ENCODE peak calls at places on chromosome 18, in five cellular contexts. F is GM12892, M is IMR-90, Q is K562, U is tibial nerve. H is an unnamed sample.

GRCh38 chr18:23099621-23100020 is 35.7 kb upstream of the CABLES1 start:
- DNase-seq in F (no peak), M (no peak), Q (no peak), U (no peak), H (no peak)

GRCh38 chr18:23136326-23137092 is 1.2 kb downstream of the CABLES1 start:
- DNase-seq in F (peak), M (no peak), Q (no peak), U (peak), H (no peak)

GRCh38 chr18:23627325-23627724 is 35.4 kb downstream of the ANKRD29 start:
- DNase-seq in F (no peak), M (peak), Q (no peak), U (no peak), H (peak)

GRCh38 chr18:59265246-59266018 is 7.8 kb downstream of the RAX start:
- DNase-seq in F (no peak), M (no peak), Q (peak), U (no peak), H (no peak)

GRCh38 chr18:59123588-59124369 is 15.9 kb upstream of the SEC11C start:
- DNase-seq in F (no peak), M (peak), Q (no peak), U (no peak), H (peak)

GRCh38 chr18:23277399-23277798 is 142.1 kb downstream of the CABLES1 start:
- DNase-seq in F (no peak), M (no peak), Q (no peak), U (no peak), H (no peak)

GRCh38 chr18:78884502-78884901 is 95.1 kb upstream of the SALL3 start:
- DNase-seq in F (no peak), M (no peak), Q (no peak), U (no peak), H (no peak)

GRCh38 chr18:77124452-77124922 is 8.1 kb downstream of the MBP start:
- DNase-seq in F (no peak), M (no peak), Q (no peak), U (no peak), H (no peak)

GRCh38 chr18:63979409-63979908 is 9.6 kb downstream of the SERPINB8 start:
- DNase-seq in F (no peak), M (peak), Q (peak), U (peak), H (no peak)

GRCh38 chr18:8662574-8663255 is 42.6 kb upstream of the MTCL1 start:
- DNase-seq in F (no peak), M (no peak), Q (no peak), U (no peak), H (no peak)

DNA sequence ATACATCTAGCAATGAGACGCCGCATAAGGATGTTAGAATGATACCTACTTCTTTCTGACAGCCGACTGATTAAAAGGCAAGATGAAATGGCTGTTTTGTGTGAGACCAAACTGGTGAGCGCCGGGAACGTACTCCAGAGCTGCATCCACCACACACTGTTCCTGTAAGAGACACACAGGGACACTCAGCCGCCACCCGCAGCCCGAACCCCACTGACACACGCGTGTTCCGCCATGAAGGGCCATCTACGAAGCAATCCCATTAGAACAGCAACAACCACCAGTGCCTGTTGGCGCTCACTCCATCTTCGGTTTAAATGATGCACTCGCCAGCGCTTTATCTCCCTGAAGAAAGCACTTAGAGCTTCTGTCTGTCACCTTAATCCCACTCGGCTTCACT is 162.3 kb downstream of the LAMA1 start:
- DNase-seq in F (no peak), M (no peak), Q (no peak), U (no peak), H (no peak)
- TF ChIP-seq POLR2A in F (no peak), M (no peak), Q (no peak), U (no peak), H (no peak)

GRCh38 chr18:31942999-31943894 is at the start of gene TRAPPC8:
- DNase-seq in F (peak), M (peak), Q (peak), U (peak), H (peak)
- TF ChIP-seq POLR2A in F (peak), M (peak), Q (peak), U (peak), H (peak)

GRCh38 chr18:66043009-66043408 is 292.2 kb downstream of the CDH7 start:
- DNase-seq in F (no peak), M (no peak), Q (no peak), U (no peak), H (no peak)

GRCh38 chr18:66048404-66048803 is 297.6 kb downstream of the CDH7 start:
- DNase-seq in F (no peak), M (no peak), Q (no peak), U (no peak), H (no peak)

GRCh38 chr18:66046025-66046602 is 295.3 kb downstream of the CDH7 start:
- DNase-seq in F (no peak), M (no peak), Q (no peak), U (no peak), H (no peak)
- TF ChIP-seq POLR2A in F (no peak), M (no peak), Q (no peak), U (no peak), H (no peak)

GRCh38 chr18:55508637-55509036 is 79.4 kb downstream of the TCF4 start:
- DNase-seq in F (no peak), M (no peak), Q (no peak), U (no peak), H (no peak)

GRCh38 chr18:55510809-55511208 is 77.2 kb downstream of the TCF4 start:
- DNase-seq in F (no peak), M (peak), Q (no peak), U (peak), H (no peak)

GRCh38 chr18:55511277-55511676 is 76.7 kb downstream of the TCF4 start:
- DNase-seq in F (no peak), M (no peak), Q (no peak), U (no peak), H (no peak)

GRCh38 chr18:55513199-55513598 is 74.8 kb downstream of the TCF4 start:
- DNase-seq in F (no peak), M (no peak), Q (no peak), U (no peak), H (no peak)

DNA sequence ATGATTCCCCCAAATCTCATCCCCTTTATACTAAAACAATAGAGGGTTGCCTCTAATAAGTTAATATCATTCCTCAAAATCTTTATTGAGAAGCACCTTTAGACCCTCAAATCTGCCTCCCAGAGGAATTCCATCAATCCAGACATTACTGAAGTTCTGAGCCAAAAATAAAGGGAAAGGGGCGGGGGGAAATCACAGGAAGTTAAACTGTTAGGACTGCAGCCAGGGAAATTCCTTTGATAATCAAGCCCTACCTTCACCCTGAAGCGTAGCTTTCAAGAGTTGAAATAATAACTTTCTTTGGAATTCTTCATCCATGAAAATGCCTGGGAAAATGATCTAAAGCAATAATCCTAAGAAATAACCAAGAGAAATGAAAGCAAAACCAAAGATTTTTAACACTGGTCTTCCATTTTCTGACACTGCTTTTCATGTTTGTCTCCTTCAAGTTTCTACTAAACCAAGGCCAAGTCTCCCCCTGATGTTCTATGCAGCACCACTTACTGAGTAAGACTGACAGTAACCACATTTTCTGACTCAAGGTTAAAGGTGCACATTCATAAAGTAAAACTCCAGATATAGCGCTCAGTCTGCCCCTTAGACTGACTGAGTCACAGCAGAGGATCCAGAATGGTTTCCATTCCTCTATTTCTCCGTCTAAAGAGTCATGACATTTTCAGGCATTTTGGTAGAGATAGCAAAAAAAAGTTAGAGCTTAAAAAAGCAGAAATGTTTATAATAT is 78.2 kb downstream of the TCF4 start:
- DNase-seq in F (no peak), M (peak), Q (peak), U (no peak), H (no peak)
- TF ChIP-seq POLR2A in F (no peak), M (peak), Q (no peak), U (no peak), H (no peak)

DNA sequence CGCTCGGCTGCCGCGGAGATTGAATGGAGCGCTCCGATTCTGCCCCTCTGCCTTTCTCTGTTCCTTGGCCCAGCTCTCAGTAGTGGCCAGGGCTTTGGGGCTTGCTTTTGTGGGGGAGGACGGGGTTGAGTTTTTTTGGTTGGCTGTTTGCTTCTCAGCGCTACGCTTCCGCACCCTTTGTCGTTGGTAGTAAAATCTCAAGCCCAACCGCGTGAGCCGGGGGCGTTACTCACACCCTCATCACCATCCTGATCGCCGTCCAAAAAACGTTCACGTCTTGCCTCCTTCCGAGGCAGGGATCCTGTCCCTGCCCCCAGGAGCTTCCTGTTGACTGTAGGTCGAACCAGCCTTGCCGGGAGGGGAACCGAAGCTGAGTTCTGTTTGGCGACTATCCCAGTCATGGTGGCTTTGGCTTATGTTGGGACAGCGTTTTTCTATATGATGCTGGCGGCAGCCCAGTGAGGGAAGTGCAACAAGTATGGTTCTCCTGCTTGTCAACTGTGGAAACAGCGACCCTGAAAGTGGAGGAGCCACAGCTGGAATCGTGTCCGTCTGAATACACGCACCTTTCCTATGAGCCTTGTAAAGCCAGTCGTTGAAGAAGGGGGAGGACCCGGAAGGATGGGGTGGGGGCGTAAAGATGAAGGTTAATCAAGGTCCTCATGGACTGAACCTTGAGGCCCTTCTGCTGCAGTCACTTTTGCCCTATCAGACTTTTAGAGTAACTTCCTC is 797 bp upstream of the YES1 start:
- DNase-seq in F (no peak), M (peak), Q (peak), U (peak), H (peak)
- TF ChIP-seq POLR2A in F (peak), M (peak), Q (peak), U (peak), H (no peak)

DNA sequence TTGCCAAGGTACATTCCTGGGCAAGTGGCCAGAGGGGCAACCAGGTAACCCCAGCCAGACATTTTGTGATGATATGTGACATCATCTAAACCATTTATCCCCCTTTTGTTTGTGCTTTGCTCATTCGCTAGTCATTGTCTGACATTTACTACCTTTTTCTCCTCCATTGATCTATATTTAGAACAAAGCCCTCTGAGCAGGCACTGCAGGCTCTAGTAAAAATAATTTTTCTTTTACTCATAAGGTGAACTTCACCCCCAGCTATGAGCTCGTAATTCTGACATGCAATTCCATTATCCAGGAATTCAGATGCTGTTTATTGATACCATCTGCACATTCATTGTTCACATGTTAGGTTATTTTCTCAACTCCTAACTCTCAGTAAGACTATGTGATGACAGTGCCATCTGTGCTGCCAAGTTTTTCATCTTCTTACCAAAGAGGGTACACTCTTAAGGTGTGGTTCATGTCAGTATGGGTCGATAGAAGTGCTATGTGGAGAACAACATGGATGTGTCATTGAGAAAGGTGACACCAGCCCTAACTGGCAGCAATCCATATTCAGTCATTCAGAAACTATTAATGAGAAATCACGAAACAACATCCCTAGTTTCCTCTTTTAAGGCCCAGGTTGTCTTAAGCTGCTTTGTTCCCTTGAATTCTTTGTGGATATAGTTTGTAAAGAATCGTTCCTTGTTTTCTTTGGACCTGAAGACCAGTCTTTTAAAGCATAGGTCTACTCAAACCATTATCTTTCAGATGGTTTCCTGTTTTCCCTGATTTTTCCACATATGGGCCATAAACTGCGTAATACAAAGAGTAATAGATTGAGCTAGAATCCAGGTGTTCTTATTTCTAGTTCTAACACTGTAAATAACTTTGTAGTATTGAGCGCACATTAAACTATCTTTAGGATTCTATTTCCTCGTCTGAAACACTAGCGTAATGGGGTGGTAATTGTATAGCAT is 978.1 kb upstream of the CDH2 start:
- DNase-seq in F (no peak), M (peak), Q (no peak), U (no peak), H (no peak)
- TF ChIP-seq POLR2A in F (no peak), M (no peak), Q (no peak), U (no peak), H (no peak)

GRCh38 chr18:12278765-12279682 is 24.9 kb downstream of the CIDEA start:
- DNase-seq in F (no peak), M (peak), Q (no peak), U (peak), H (peak)
- TF ChIP-seq POLR2A in F (no peak), M (peak), Q (no peak), U (peak), H (peak)

DNA sequence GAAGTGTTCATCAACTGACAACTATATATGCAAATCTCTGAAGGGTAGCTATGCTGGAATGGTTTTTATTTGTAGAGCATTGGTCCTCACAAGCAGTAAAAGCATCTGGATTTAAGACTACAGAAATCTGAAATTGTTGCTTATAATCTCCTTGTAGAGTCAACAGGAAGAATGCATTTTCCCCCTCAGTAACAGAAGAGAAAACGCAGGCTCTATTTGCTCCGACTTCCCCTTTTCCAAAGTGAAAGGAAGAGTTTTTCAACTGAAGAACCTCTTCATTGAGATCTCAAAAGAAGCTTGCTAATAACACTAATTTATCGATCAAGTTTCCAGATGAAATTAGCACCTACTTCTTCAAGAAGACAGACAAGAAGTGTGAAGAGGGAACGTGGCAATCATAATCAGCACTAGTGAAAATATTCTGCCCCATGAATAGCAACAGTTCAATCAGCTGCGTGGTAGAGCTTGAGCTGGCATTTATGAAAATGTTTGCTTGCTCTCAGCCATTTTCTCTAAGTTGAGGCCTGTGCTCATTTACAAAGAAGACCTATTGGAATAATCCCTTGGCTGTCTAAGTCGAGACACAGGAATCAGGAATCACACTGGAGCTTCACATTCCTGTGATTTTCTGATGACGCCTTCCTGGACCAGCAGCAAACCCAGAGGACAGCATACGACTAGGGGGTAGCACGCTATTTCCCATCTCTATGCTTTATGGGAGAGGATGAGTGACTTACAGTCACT is 43.7 kb downstream of the TGIF1 start:
- DNase-seq in F (no peak), M (no peak), Q (peak), U (no peak), H (peak)
- TF ChIP-seq POLR2A in F (no peak), M (no peak), Q (no peak), U (no peak), H (no peak)

GRCh38 chr18:40110455-40110854 is 1844.6 kb upstream of the PIK3C3 start:
- DNase-seq in F (no peak), M (no peak), Q (no peak), U (no peak), H (no peak)

DNA sequence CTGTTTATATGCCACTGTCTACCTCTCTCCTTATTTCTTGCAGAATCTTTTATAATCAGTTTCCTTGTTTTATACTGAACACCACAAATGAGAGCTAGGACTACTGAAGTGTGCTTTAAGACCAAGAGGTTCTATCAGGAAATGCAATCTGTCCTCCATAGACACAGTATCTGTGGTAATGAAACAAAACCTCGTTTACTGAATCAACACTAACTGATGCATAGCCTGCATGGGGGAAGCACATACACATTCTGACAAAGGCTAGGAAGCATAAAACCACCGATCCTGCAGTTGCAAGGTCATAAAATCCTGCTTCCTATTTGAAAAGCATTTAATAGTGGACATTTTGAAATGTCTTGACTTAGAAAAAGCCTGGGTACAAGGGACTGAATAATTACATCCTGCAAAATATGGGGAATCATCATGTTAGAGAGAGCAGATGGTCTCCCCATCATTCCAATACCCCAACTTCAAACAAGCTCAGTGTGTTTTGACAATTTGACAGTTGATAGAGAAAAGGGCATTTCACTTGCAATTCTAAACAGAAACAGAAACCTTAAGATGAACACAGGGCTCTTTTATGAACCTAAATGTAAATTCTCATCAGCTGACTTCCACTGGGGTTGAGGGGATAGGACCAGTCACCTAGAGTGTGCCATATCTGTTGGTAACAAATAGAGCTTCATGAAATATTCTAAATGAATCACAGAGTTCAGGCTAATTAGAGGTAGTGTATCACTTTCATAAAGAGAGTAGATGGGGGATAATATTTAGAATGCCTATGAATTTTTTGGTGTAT is 1845.6 kb upstream of the PIK3C3 start:
- DNase-seq in F (no peak), M (no peak), Q (no peak), U (no peak), H (no peak)
- TF ChIP-seq POLR2A in F (no peak), M (no peak), Q (no peak), U (no peak), H (no peak)